ENCODE peak calls at places on chromosomes 13 and 19, in eight cellular contexts. U, C, W, X, Y, D, Z and P are unnamed samples.

GRCh38 chr13:34464011-34464410 is 478.1 kb upstream of the NBEA start:
- DNase-seq in U (no peak), C (no peak), W (no peak), X (no peak), Y (no peak), D (no peak), Z (no peak), P (no peak)

GRCh38 chr13:35787937-35788336 is 311.4 kb upstream of the MAB21L1 start:
- DNase-seq in U (no peak), C (no peak), W (no peak), X (no peak), Y (no peak), D (no peak), Z (no peak), P (no peak)

GRCh38 chr13:27446986-27447583 is 3.3 kb downstream of the MTIF3 start:
- DNase-seq in U (no peak), C (peak), W (no peak), X (no peak), Y (no peak), D (no peak), Z (no peak), P (no peak)

GRCh38 chr13:90068658-90069057 is 1278.8 kb upstream of the MIR17HG start:
- DNase-seq in U (no peak), C (peak), W (no peak), X (no peak), Y (no peak), D (no peak), Z (no peak), P (no peak)

GRCh38 chr19:29872224-29872731 is 60.5 kb downstream of the CCNE1 start:
- DNase-seq in U (no peak), C (no peak), W (peak), X (peak), Y (no peak), D (no peak), Z (no peak), P (no peak)

GRCh38 chr13:51025245-51025872 is 85.7 kb downstream of the C13orf42 start:
- DNase-seq in U (no peak), C (no peak), W (no peak), X (no peak), Y (no peak), D (no peak), Z (no peak), P (no peak)

GRCh38 chr19:17184381-17184841 is 30.7 kb upstream of the USE1 start:
- DNase-seq in U (no peak), C (no peak), W (peak), X (no peak), Y (no peak), D (no peak), Z (no peak), P (no peak)

GRCh38 chr13:94494021-94494420 is 14.5 kb upstream of the DCT start:
- DNase-seq in U (no peak), C (peak), W (no peak), X (no peak), Y (no peak), D (no peak), Z (no peak), P (no peak)

GRCh38 chr19:47263169-47263560 is 6.8 kb downstream of the CCDC9 start:
- DNase-seq in U (no peak), C (no peak), W (no peak), X (no peak), Y (no peak), D (no peak), Z (no peak), P (no peak)

GRCh38 chr19:2194513-2195078 is 30.9 kb downstream of the DOT1L start:
- DNase-seq in U (no peak), C (no peak), W (no peak), X (no peak), Y (no peak), D (no peak), Z (no peak), P (no peak)

GRCh38 chr13:76523740-76524382 is 362.3 kb downstream of the KCTD12 start:
- DNase-seq in U (no peak), C (no peak), W (no peak), X (no peak), Y (no peak), D (no peak), Z (no peak), P (no peak)

GRCh38 chr13:101811881-101812280 is 359.4 kb downstream of the ITGBL1 start:
- DNase-seq in U (no peak), C (no peak), W (no peak), X (no peak), Y (no peak), D (no peak), Z (no peak), P (no peak)

GRCh38 chr13:93881418-93881817 is 598.1 kb downstream of the DCT start:
- DNase-seq in U (no peak), C (no peak), W (no peak), X (no peak), Y (no peak), D (no peak), Z (no peak), P (peak)

GRCh38 chr19:1944916-1945561 is 4.1 kb downstream of the CSNK1G2 start:
- DNase-seq in U (no peak), C (no peak), W (no peak), X (no peak), Y (no peak), D (no peak), Z (no peak), P (no peak)

GRCh38 chr13:110639935-110640334 is 24.6 kb downstream of the NAXD start:
- DNase-seq in U (no peak), C (no peak), W (no peak), X (no peak), Y (no peak), D (no peak), Z (no peak), P (no peak)

GRCh38 chr19:752652-753517 is 2.0 kb downstream of the MISP start:
- DNase-seq in U (no peak), C (no peak), W (no peak), X (peak), Y (peak), D (no peak), Z (peak), P (peak)

GRCh38 chr19:53772943-53773342 is 51.2 kb downstream of the NLRP12 start:
- DNase-seq in U (no peak), C (peak), W (peak), X (peak), Y (peak), D (peak), Z (peak), P (peak)

GRCh38 chr13:83024955-83025594 is 857.2 kb downstream of the SLITRK1 start:
- DNase-seq in U (no peak), C (no peak), W (no peak), X (no peak), Y (no peak), D (no peak), Z (no peak), P (no peak)

GRCh38 chr19:3368441-3368795 is 2.0 kb downstream of the NFIC start:
- DNase-seq in U (no peak), C (no peak), W (no peak), X (no peak), Y (no peak), D (no peak), Z (peak), P (no peak)

GRCh38 chr13:40639226-40639681 is 27.2 kb downstream of the FOXO1 start:
- DNase-seq in U (no peak), C (no peak), W (no peak), X (no peak), Y (no peak), D (no peak), Z (no peak), P (no peak)

GRCh38 chr13:87123987-87124784 is 547.0 kb upstream of the SLITRK5 start:
- DNase-seq in U (no peak), C (no peak), W (no peak), X (no peak), Y (peak), D (no peak), Z (no peak), P (peak)